ENCODE peak calls at places on chromosomes 1 and 21, in ten cellular contexts. O is cerebellar cortex; I is amniotic epithelial cell; Q is lower lobe of right lung; E is KG1; H is activated naive CD8-positive, alpha-beta T cell treated with anti-CD3 and anti-CD28 coated beads for 36 hours; R is left colon; A is stimulated activated naive CD4-positive, alpha-beta T cell; T is keratinocyte; D is transverse colon. L is an unnamed sample.

GRCh38 chr1:22132517-22133235 is 10.2 kb downstream of the WNT4 start:
- DNase-seq in I (peak), H (no peak), D (no peak), Q (no peak), T (no peak), E (no peak), O (no peak), R (no peak), A (no peak), L (no peak)

GRCh38 chr1:207823880-207824566 is 72.2 kb downstream of the CD46 start:
- DNase-seq in D (peak), E (no peak), O (peak), R (peak), T (peak), A (peak), H (peak), Q (peak), I (peak), L (peak)

GRCh38 chr1:205775717-205776056 is 405 bp upstream of the RAB29 start:
- DNase-seq in I (peak), E (no peak), H (no peak), A (no peak), R (no peak), D (no peak), O (no peak), T (no peak), Q (no peak), L (no peak)

GRCh38 chr1:56525463-56526155 is 53.8 kb downstream of the PLPP3 start:
- DNase-seq in D (peak), H (no peak), I (peak), Q (peak), T (no peak), E (no peak), R (peak), A (no peak), O (no peak), L (no peak)

GRCh38 chr21:18350216-18350615 is 53.4 kb downstream of the TMPRSS15 start:
- DNase-seq in T (no peak), E (no peak), A (no peak), I (peak), D (no peak), R (no peak), O (no peak), Q (no peak), H (no peak), L (no peak)

GRCh38 chr1:217718873-217719272 is 87.7 kb downstream of the SPATA17 start:
- DNase-seq in Q (no peak), E (no peak), R (no peak), H (no peak), I (peak), D (no peak), O (no peak), T (no peak), A (no peak), L (no peak)

GRCh38 chr1:106278706-106279105 is 777.8 kb upstream of the PRMT6 start:
- DNase-seq in H (no peak), A (no peak), I (no peak), Q (no peak), E (no peak), T (no peak), O (no peak), D (no peak), R (no peak), L (no peak)

GRCh38 chr1:156844638-156845037 is 14.3 kb downstream of the INSRR start:
- DNase-seq in T (no peak), D (no peak), O (no peak), Q (no peak), A (no peak), E (no peak), I (no peak), R (no peak), H (no peak), L (no peak)

GRCh38 chr1:177306981-177307380 is 136.2 kb downstream of the BRINP2 start:
- DNase-seq in T (no peak), E (no peak), O (no peak), A (no peak), I (no peak), H (no peak), R (no peak), D (no peak), Q (no peak), L (no peak)

GRCh38 chr1:29416267-29416666 is 179.9 kb downstream of the PTPRU start:
- DNase-seq in I (no peak), H (no peak), Q (no peak), E (no peak), R (no peak), A (no peak), O (no peak), D (no peak), T (no peak), L (no peak)

GRCh38 chr1:87941292-87941946 is 612.7 kb downstream of the LMO4 start:
- DNase-seq in D (no peak), I (no peak), H (no peak), Q (no peak), T (no peak), E (no peak), R (no peak), A (no peak), O (no peak), L (no peak)

GRCh38 chr1:83113686-83114085 is 885.2 kb downstream of the TTLL7 start:
- DNase-seq in T (no peak), I (no peak), Q (no peak), H (no peak), D (no peak), A (no peak), E (no peak), R (no peak), O (no peak), L (no peak)

GRCh38 chr21:36732761-36733160 is 33.8 kb downstream of the SIM2 start:
- DNase-seq in A (no peak), H (no peak), Q (no peak), O (no peak), T (no peak), E (no peak), D (no peak), R (no peak), I (no peak), L (no peak)

GRCh38 chr1:171985639-171986038 is 144.3 kb downstream of the DNM3 start:
- DNase-seq in R (no peak), A (no peak), D (no peak), Q (no peak), E (no peak), H (peak), I (no peak), T (no peak), O (peak), L (no peak)

GRCh38 chr1:66168919-66169725 is 364.8 kb upstream of the SGIP1 start:
- DNase-seq in O (peak), A (no peak), T (no peak), H (no peak), Q (no peak), R (no peak), D (no peak), E (no peak), I (no peak), L (peak)

GRCh38 chr1:12153181-12153785 is 13.5 kb upstream of the TNFRSF1B start:
- DNase-seq in O (no peak), R (peak), A (no peak), H (no peak), I (peak), Q (peak), D (peak), E (peak), T (no peak), L (peak)

GRCh38 chr1:111596499-111596898 is 23.1 kb upstream of the RAP1A start:
- DNase-seq in O (no peak), Q (no peak), E (no peak), A (peak), D (peak), T (no peak), R (no peak), H (peak), I (no peak), L (peak)

GRCh38 chr1:12556368-12556930 is 61.6 kb downstream of the DHRS3 start:
- DNase-seq in A (no peak), O (peak), R (peak), T (no peak), D (peak), Q (peak), H (no peak), E (no peak), I (peak), L (no peak)

GRCh38 chr21:36696640-36697472 is 2.1 kb upstream of the SIM2 start:
- DNase-seq in O (no peak), D (no peak), Q (no peak), T (no peak), R (no peak), A (no peak), H (no peak), E (no peak), I (no peak), L (no peak)

GRCh38 chr1:36762174-36762573 is 272.1 kb downstream of the GRIK3 start:
- DNase-seq in A (no peak), Q (no peak), R (no peak), E (no peak), T (no peak), O (no peak), D (no peak), H (no peak), I (no peak), L (no peak)

GRCh38 chr1:171422489-171422888 is 62.8 kb upstream of the PRRC2C start:
- DNase-seq in H (no peak), T (no peak), E (no peak), Q (no peak), A (no peak), O (no peak), I (peak), R (no peak), D (no peak), L (no peak)

GRCh38 chr1:156371553-156372264 is 2.7 kb downstream of the RHBG start:
- DNase-seq in A (no peak), Q (peak), T (no peak), O (peak), D (no peak), R (no peak), I (peak), H (no peak), E (no peak), L (no peak)

GRCh38 chr1:150161747-150162581 is 12.2 kb downstream of the PLEKHO1 start:
- DNase-seq in Q (no peak), A (no peak), I (peak), R (no peak), H (no peak), T (no peak), O (peak), E (no peak), D (no peak), L (no peak)

GRCh38 chr1:9539829-9540550 is 725 bp downstream of the SLC25A33 start:
- DNase-seq in D (peak), A (peak), O (peak), T (no peak), H (peak), Q (peak), E (peak), R (peak), I (peak), L (peak)

GRCh38 chr1:30232288-30232899 is 491.0 kb downstream of the MATN1 start:
- DNase-seq in R (no peak), O (peak), H (peak), I (no peak), E (no peak), D (no peak), A (no peak), T (no peak), Q (no peak), L (peak)

GRCh38 chr1:24250224-24250623 is 63.1 kb upstream of the IFNLR1 start:
- DNase-seq in T (no peak), I (no peak), A (no peak), E (no peak), Q (no peak), O (no peak), H (no peak), R (no peak), D (no peak), L (no peak)

GRCh38 chr1:48794815-48795214 is 18.1 kb upstream of the BEND5 start:
- DNase-seq in E (no peak), Q (no peak), I (no peak), R (no peak), O (no peak), T (no peak), D (no peak), H (no peak), A (no peak), L (no peak)

GRCh38 chr1:47593598-47594285 is 155.9 kb downstream of the FOXD2 start:
- DNase-seq in E (no peak), D (no peak), A (no peak), Q (no peak), T (no peak), O (no peak), H (no peak), R (no peak), I (no peak), L (no peak)

GRCh38 chr1:234778215-234779159 is 168.5 kb upstream of the IRF2BP2 start:
- DNase-seq in Q (peak), O (no peak), E (peak), R (no peak), A (no peak), H (no peak), D (no peak), T (no peak), I (no peak), L (no peak)

GRCh38 chr1:61081637-61082335 is 575 bp upstream of the NFIA start:
- DNase-seq in D (peak), R (peak), O (peak), H (peak), E (peak), Q (peak), I (peak), A (peak), T (no peak), L (peak)

GRCh38 chr1:3717715-3718601 is 34.3 kb upstream of the CCDC27 start:
- DNase-seq in I (no peak), Q (no peak), R (no peak), E (no peak), A (no peak), T (no peak), H (peak), O (no peak), D (no peak), L (no peak)

GRCh38 chr1:200380589-200381021 is 29.2 kb downstream of the ZNF281 start:
- DNase-seq in E (no peak), O (no peak), D (no peak), Q (no peak), R (no peak), A (no peak), T (no peak), I (no peak), H (no peak), L (no peak)

GRCh38 chr1:19563336-19564097 is 78.2 kb upstream of the CAPZB start:
- DNase-seq in O (no peak), D (peak), A (no peak), Q (peak), H (no peak), I (peak), E (no peak), T (no peak), R (peak), L (no peak)

GRCh38 chr21:34593423-34593822 is 21.5 kb downstream of the RCAN1 start:
- DNase-seq in E (no peak), A (no peak), H (no peak), O (peak), Q (no peak), T (no peak), I (no peak), R (no peak), D (no peak), L (no peak)

GRCh38 chr1:209642817-209643216 is 9.4 kb downstream of the LAMB3 start:
- DNase-seq in I (no peak), D (peak), E (no peak), O (peak), Q (no peak), T (peak), H (no peak), R (peak), A (no peak), L (no peak)

GRCh38 chr1:169161512-169162194 is 55.2 kb downstream of the ATP1B1 start:
- DNase-seq in I (no peak), H (no peak), T (no peak), D (no peak), E (no peak), O (no peak), Q (no peak), R (no peak), A (no peak), L (no peak)

GRCh38 chr1:66132324-66132723 is 339.6 kb downstream of the PDE4B start:
- DNase-seq in T (no peak), I (no peak), A (no peak), O (no peak), R (no peak), E (no peak), Q (no peak), D (no peak), H (no peak), L (no peak)

GRCh38 chr1:61797045-61797755 is 54.9 kb downstream of the PATJ start:
- DNase-seq in D (no peak), Q (no peak), I (no peak), E (no peak), R (no peak), H (no peak), A (no peak), O (no peak), T (no peak), L (no peak)